ENCODE peak calls at places on chromosome 20, in five cellular contexts. Y is activated CD4-positive, alpha-beta T cell treated with anti-CD3 and anti-CD28 coated beads, Interleukin-2, amount 10 ng/mL, durations not matched to agents 7 days and 5 days; N is skeletal muscle cell; L is ecto neural progenitor cell; G is NCI-H1436. M is an unnamed sample.

GRCh38 chr20:17624551-17625245 is 54.8 kb downstream of the DSTN start:
- DNase-seq in N (no peak), L (no peak), Y (no peak), G (no peak), M (no peak)

GRCh38 chr20:33272155-33272873 is 10.7 kb upstream of the BPIFB1 start:
- DNase-seq in L (no peak), Y (no peak), N (no peak), G (no peak), M (no peak)

GRCh38 chr20:14055127-14055742 is 59.9 kb downstream of the MACROD2 start:
- DNase-seq in Y (peak; percentile 52), L (no peak), N (peak; percentile 25), G (peak; percentile 65), M (peak; percentile 43)

GRCh38 chr20:5945963-5946362 is 4.4 kb downstream of the TRMT6 start:
- DNase-seq in Y (no peak), N (peak; percentile 88), L (no peak), G (no peak), M (peak; percentile 10)

GRCh38 chr20:38021373-38021772 is 11.9 kb downstream of the TTI1 start:
- DNase-seq in Y (no peak), G (no peak), N (no peak), L (no peak), M (no peak)

GRCh38 chr20:39289316-39289715 is 327.2 kb downstream of the DHX35 start:
- DNase-seq in G (no peak), Y (no peak), N (no peak), L (no peak), M (no peak)

GRCh38 chr20:10652660-10653191 is 21.1 kb downstream of the JAG1 start:
- DNase-seq in Y (no peak), G (no peak), L (no peak), N (no peak), M (no peak)

GRCh38 chr20:34562643-34563042 is 4.1 kb downstream of the MAP1LC3A start:
- DNase-seq in Y (no peak), L (no peak), N (no peak), G (no peak), M (no peak)

GRCh38 chr20:34825530-34826362 is at the start of gene NCOA6:
- DNase-seq in Y (peak; percentile 83), N (peak; percentile 45), G (peak; percentile 70), L (peak; percentile 85), M (peak; percentile 28)